ENCODE peak calls at places on chromosomes 1 and 21, in nine cellular contexts. K is activated CD8-positive, alpha-beta memory T cell treated with anti-CD3 and anti-CD28 coated beads, Interleukin-2, amount 50 U/mL, for 4 hours; O is GM03348; F is skeletal muscle cell; G is adrenal gland; P is fibroblast of the conjunctiva; H is stimulated activated CD8-positive, alpha-beta memory T cell treated with anti-CD3 and anti-CD28 coated beads, Interleukin-4, amount 100 ng/mL, for 24 hours; V is effector memory CD4-positive, alpha-beta T cell; E is RPMI7951. S is an unnamed sample.

GRCh38 chr1:206448471-206448870 is 21.8 kb upstream of the IKBKE start:
- DNase-seq in O (no peak), E (no peak), V (no peak), F (no peak), P (no peak), G (no peak), K (no peak), H (no peak), S (no peak)

GRCh38 chr1:108049083-108049819 is 84.3 kb upstream of the VAV3 start:
- DNase-seq in H (peak; percentile 7), G (peak; percentile 34), K (no peak), P (no peak), F (no peak), O (peak; percentile 13), E (peak; percentile 76), V (no peak), S (no peak)

GRCh38 chr1:241343956-241344355 is 13.0 kb downstream of the RGS7 start:
- DNase-seq in K (no peak), H (no peak), V (no peak), F (no peak), P (no peak), G (no peak), E (no peak), O (no peak), S (no peak)

GRCh38 chr1:68431076-68431475 is 18.7 kb downstream of the RPE65 start:
- DNase-seq in E (no peak), F (no peak), P (no peak), V (no peak), H (no peak), O (no peak), G (no peak), K (no peak), S (no peak)

GRCh38 chr21:9763807-9764206 is 757.6 kb upstream of the TPTE start:
- DNase-seq in G (no peak), P (no peak), E (no peak), O (no peak), K (no peak), H (no peak), V (no peak), F (no peak), S (no peak)

GRCh38 chr1:55155522-55155921 is 59.6 kb downstream of the USP24 start:
- DNase-seq in H (no peak), V (no peak), E (peak; percentile 5), P (no peak), F (no peak), O (no peak), G (peak; percentile 40), K (no peak), S (peak; percentile 5)

GRCh38 chr21:8989261-8989882 is 1532.0 kb upstream of the TPTE start:
- DNase-seq in V (no peak), G (no peak), E (peak; percentile 83), P (no peak), H (no peak), K (no peak), O (no peak), F (no peak), S (no peak)

GRCh38 chr1:39788426-39788757 is 273 bp downstream of the BMP8B start:
- DNase-seq in F (no peak), K (no peak), P (no peak), E (no peak), H (no peak), V (no peak), O (no peak), G (no peak), S (peak; percentile 100)

GRCh38 chr21:42348762-42349161 is 2.0 kb downstream of the TFF2 start:
- DNase-seq in H (no peak), G (no peak), V (no peak), O (no peak), P (no peak), E (no peak), K (no peak), F (no peak), S (no peak)

GRCh38 chr1:91683598-91683951 is 182.9 kb downstream of the CDC7 start:
- DNase-seq in H (no peak), F (no peak), P (no peak), V (no peak), O (peak; percentile 29), E (no peak), K (no peak), G (peak; percentile 45), S (no peak)

GRCh38 chr1:44602675-44603610 is 71.3 kb downstream of the TMEM53 start:
- DNase-seq in H (no peak), E (no peak), K (no peak), P (no peak), V (no peak), F (no peak), G (no peak), O (no peak), S (peak; percentile 61)

GRCh38 chr1:19209439-19209989 is 552 bp downstream of the UBR4 start:
- DNase-seq in H (peak; percentile 55), V (peak; percentile 31), E (peak; percentile 51), O (peak; percentile 65), G (peak; percentile 44), F (peak; percentile 21), K (no peak), P (peak; percentile 13), S (no peak)

GRCh38 chr1:194161591-194161990 is 975.2 kb upstream of the B3GALT2 start:
- DNase-seq in G (peak; percentile 33), K (no peak), O (no peak), H (no peak), V (no peak), P (no peak), E (no peak), F (no peak), S (no peak)

S was measured in NCI-H510A.